ENCODE peak calls at places on chromosome 1, in ten cellular contexts. K is CD4-positive, alpha-beta T cell; D is bronchial epithelial cell; V is fibroblast of mammary gland; E is esophagus muscularis mucosa; X is OCI-LY7; I is endothelial cell; H is stomach; B is progenitor cell of endocrine pancreas; Q is nephron progenitor cell. J is an unnamed sample.

GRCh38 chr1:202656951-202657646 is 53.2 kb downstream of the SYT2 start:
- DNase-seq in X (no peak), Q (peak; percentile 82), H (no peak), K (no peak), E (no peak), V (peak; percentile 25), I (peak; percentile 72), B (peak; percentile 63), D (peak; percentile 22), J (peak; percentile 11)

GRCh38 chr1:58434587-58434986 is 111.9 kb downstream of the OMA1 start:
- DNase-seq in H (no peak), Q (no peak), D (peak; percentile 4), X (no peak), E (no peak), K (no peak), B (no peak), V (no peak), I (no peak), J (no peak)

GRCh38 chr1:78061825-78062523 is 16.2 kb downstream of the GIPC2 start:
- DNase-seq in X (no peak), H (no peak), I (no peak), Q (no peak), D (peak; percentile 79), E (no peak), V (peak; percentile 90), K (no peak), B (no peak), J (no peak)

GRCh38 chr1:208002672-208003071 is 91.7 kb upstream of the CD34 start:
- DNase-seq in X (no peak), B (no peak), D (no peak), Q (no peak), K (no peak), E (no peak), V (no peak), I (no peak), H (no peak), J (no peak)

GRCh38 chr1:212315907-212316306 is 30.7 kb downstream of the PPP2R5A start:
- DNase-seq in V (peak; percentile 42), Q (no peak), H (no peak), E (no peak), X (peak; percentile 9), D (peak; percentile 43), K (no peak), B (no peak), I (peak; percentile 5), J (peak; percentile 28)

GRCh38 chr1:117656202-117656641 is 50.4 kb downstream of the TENT5C start:
- DNase-seq in B (no peak), K (peak; percentile 62), I (no peak), V (no peak), D (no peak), E (no peak), X (peak; percentile 80), H (peak; percentile 48), Q (no peak), J (peak; percentile 96)

GRCh38 chr1:218165687-218166088 is 119.4 kb upstream of the RRP15 start:
- DNase-seq in Q (no peak), V (no peak), X (peak; percentile 17), E (no peak), K (no peak), H (no peak), I (no peak), B (no peak), D (no peak), J (no peak)

GRCh38 chr1:3468236-3469103 is 14.0 kb downstream of the ARHGEF16 start:
- DNase-seq in I (no peak), V (no peak), D (peak; percentile 55), Q (peak; percentile 3), X (no peak), B (no peak), H (no peak), K (no peak), E (no peak), J (no peak)

DNA sequence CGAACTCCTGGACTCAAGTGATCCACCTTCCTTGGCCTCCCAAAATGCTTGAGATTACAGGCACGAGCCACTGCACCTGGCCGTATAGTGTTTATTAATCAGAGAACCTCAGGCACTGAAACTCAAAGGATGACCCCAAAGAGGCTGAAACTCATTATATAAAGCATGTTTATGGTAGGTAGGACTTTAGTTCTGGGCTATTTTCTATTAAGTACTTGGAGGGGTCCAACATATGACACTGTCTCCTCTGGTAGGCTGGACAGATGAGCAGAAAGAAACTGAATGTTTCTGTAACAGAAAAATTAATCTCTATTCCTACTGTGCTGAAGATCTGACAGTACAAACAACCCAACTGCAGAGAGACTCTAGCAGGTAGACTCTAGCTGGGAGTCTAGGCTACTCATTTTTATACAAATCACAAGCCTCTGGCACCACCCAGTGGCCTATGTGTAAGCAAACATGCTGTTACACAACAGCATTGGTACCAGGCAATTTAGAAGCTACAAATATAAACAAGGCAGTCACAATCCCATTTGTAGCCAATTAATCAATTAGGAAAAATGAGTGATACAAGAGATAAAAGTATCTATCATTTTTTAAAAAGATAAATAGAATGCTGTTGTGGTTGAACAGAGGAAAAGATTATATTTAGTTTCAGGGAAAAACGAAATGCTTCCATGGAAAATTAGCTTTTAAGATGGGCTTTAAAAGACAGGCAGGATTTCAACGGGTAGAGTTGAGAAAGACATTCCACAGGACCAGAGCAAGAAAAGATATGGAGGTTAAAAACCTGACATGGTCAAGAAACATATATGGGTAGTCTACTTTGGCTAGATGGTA is 10.4 kb downstream of the DCAF8 start:
- DNase-seq in Q (peak; percentile 53), V (peak; percentile 77), H (peak; percentile 69), X (peak; percentile 83), K (peak; percentile 33), B (no peak), I (peak; percentile 51), D (peak; percentile 62), E (no peak), J (peak; percentile 69)
- TF ChIP-seq CTCF in Q (peak; percentile 62), V (peak; percentile 72), H (peak; percentile 72), X (peak; percentile 96), K (peak; percentile 76), B (peak; percentile 80), I (peak; percentile 31), D (peak; percentile 66), E (peak; percentile 83), J (peak; percentile 69)

DNA sequence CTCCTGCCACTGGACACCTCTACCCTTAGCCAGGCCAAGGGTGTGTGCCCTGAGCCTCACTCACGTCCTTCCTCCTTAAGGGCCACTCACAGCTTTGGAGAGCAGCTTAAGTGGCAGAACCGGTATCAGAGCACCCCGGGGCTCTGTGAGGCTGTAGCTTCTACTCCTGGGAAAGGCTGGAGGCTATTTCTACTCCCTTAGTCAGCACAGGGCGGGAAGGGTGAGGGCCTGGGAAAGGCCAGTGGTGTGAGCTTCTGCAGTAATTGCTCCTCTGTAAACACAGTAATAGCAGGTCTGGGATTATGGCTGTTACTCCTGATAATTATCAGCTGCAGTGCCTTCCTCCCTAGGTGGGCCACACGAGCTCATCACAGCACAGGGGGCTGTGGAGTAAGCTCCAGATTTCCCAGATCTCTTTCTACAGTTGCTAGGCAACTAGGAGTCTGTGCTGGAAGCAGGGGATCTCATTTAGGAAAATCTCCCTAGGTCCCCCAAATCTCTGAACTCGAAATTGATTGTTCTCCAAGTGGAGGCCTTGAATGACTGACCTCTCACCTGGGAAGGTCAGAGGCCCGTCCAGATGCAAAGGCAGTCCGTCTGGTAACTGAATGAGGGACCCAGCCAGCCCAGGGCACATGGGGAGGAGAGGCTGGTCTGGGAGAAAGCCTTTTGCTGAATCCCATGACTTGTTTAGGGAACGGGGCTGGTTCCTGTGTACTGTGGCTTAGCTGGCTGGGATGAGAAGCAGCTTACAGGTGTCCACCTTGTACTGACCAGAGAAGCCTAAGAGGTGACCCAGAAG is 29.3 kb downstream of the IER5 start:
- DNase-seq in D (peak; percentile 96), H (peak; percentile 50), K (no peak), Q (no peak), I (no peak), B (no peak), V (peak; percentile 51), E (no peak), X (no peak), J (no peak)
- TF ChIP-seq CTCF in D (no peak), H (no peak), K (no peak), Q (no peak), I (no peak), B (no peak), V (no peak), E (no peak), X (no peak), J (no peak)

GRCh38 chr1:91791691-91792392 is 94.1 kb downstream of the TGFBR3 start:
- DNase-seq in X (no peak), H (no peak), I (no peak), K (no peak), Q (no peak), V (no peak), B (no peak), D (peak; percentile 30), E (no peak), J (no peak)

GRCh38 chr1:91791103-91791502 is 94.8 kb downstream of the TGFBR3 start:
- DNase-seq in Q (no peak), H (no peak), V (no peak), D (no peak), K (no peak), I (no peak), E (no peak), B (no peak), X (no peak), J (no peak)

GRCh38 chr1:91793189-91793588 is 92.8 kb downstream of the TGFBR3 start:
- DNase-seq in X (no peak), K (no peak), V (no peak), E (no peak), D (no peak), B (no peak), I (no peak), Q (no peak), H (no peak), J (no peak)

GRCh38 chr1:91793877-91794276 is 92.1 kb downstream of the TGFBR3 start:
- DNase-seq in B (no peak), H (no peak), K (no peak), V (no peak), X (no peak), D (no peak), I (no peak), E (no peak), Q (no peak), J (no peak)

DNA sequence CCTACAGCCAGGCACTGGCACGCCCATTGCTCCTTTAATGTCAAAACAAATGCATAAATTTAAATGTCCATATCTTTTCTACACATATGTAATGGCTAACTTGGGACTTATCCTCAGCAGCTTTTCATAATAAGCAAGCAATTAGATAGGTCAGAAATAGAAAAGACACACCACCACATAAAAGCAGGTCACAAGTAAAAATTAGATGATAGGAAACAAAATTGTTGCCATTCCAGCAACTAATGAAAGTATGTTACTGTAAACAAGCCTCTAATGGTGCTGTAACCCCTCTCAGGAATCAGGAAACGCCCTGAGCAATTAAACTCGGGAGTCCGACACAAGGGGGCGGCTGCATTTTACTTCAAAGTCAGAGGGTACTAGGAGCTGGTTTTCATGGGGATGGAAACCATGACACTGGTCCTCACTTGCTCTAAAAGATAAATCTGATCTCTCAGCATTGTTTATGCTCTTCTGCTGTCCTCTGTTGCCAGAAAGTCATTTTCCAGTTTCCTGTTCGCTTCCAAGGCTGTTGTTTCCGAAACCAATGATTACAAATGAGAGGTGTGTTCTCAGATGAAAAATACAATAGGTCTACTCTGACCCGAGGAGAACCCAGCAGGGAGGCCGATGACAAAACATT is 93.4 kb downstream of the TGFBR3 start:
- DNase-seq in K (no peak), I (no peak), X (peak; percentile 11), Q (no peak), V (no peak), E (no peak), H (no peak), D (no peak), B (no peak), J (no peak)
- TF ChIP-seq CTCF in K (no peak), I (no peak), X (peak; percentile 37), Q (no peak), V (no peak), E (no peak), H (no peak), D (no peak), B (no peak), J (no peak)

GRCh38 chr1:104120488-104120887 is 370.8 kb downstream of the AMY1C start:
- DNase-seq in X (no peak), Q (no peak), H (no peak), K (no peak), D (no peak), E (no peak), V (no peak), B (no peak), I (no peak), J (no peak)
- TF ChIP-seq CTCF in X (peak; percentile 41), Q (peak; percentile 26), H (no peak), K (no peak), D (no peak), E (no peak), V (no peak), B (no peak), I (no peak), J (no peak)